ENCODE peak calls at places on chromosome 20, in four cellular contexts. K, P, L and Y are unnamed samples. For H3K4me1 and H3K27me3, the result is how much of the 10 kb centered on the place peaks cover.

GRCh38 chr20:199996-200395 is 10.5 kb upstream of the DEFB128 start:
- DNase-seq in K (peak), P (no peak), L (no peak), Y (no peak)

GRCh38 chr20:44586289-44586911 is 4.0 kb downstream of the PKIG start:
- DNase-seq in K (no peak), P (peak), L (no peak), Y (no peak)

GRCh38 chr20:23889775-23890187 is 10.2 kb upstream of the CST5 start:
- DNase-seq in K (peak), P (no peak), L (peak), Y (peak)

GRCh38 chr20:51024761-51025160 is 1.9 kb upstream of the KCNG1 start:
- DNase-seq in K (no peak), P (no peak), L (no peak), Y (no peak)

GRCh38 chr20:41454250-41454649 is 87.6 kb upstream of the EMILIN3 start:
- DNase-seq in K (no peak), P (no peak), L (no peak), Y (no peak)

GRCh38 chr20:58749098-58749766 is 56.6 kb downstream of the NPEPL1 start:
- DNase-seq in K (no peak), P (no peak), L (no peak), Y (no peak)

GRCh38 chr20:44089987-44090674 is 96.9 kb downstream of the JPH2 start:
- DNase-seq in K (peak), P (no peak), L (peak), Y (no peak)

GRCh38 chr20:50607436-50607835 is 83.9 kb downstream of the RIPOR3 start:
- DNase-seq in K (no peak), P (no peak), L (no peak), Y (no peak)

GRCh38 chr20:24773168-24773567 is 175.9 kb upstream of the CST7 start:
- DNase-seq in K (no peak), P (no peak), L (no peak), Y (no peak)

GRCh38 chr20:57294558-57294957 is 28.1 kb upstream of the BMP7 start:
- DNase-seq in K (no peak), P (no peak), L (no peak), Y (no peak)

GRCh38 chr20:56414842-56415765 is 3.0 kb downstream of the CASS4 start:
- DNase-seq in K (peak), P (no peak), L (peak), Y (peak)

GRCh38 chr20:21105429-21106170 is 558 bp downstream of the LINC00237 start:
- DNase-seq in K (no peak), P (no peak), L (peak), Y (no peak)

GRCh38 chr20:35773154-35773751 is 1.4 kb downstream of the PHF20 start:
- DNase-seq in K (peak), P (peak), L (peak), Y (peak)

GRCh38 chr20:8005033-8005432 is 14.5 kb downstream of the TMX4 start:
- DNase-seq in K (no peak), P (no peak), L (no peak), Y (no peak)

GRCh38 chr20:50859161-50859560 is 64.3 kb downstream of the BCAS4 start:
- DNase-seq in K (no peak), P (no peak), L (no peak), Y (no peak)

GRCh38 chr20:19726126-19726525 is 31.9 kb upstream of the RIN2 start:
- DNase-seq in K (peak), P (no peak), L (peak), Y (no peak)

GRCh38 chr20:17498181-17498580 is 33.0 kb downstream of the BFSP1 start:
- DNase-seq in K (peak), P (no peak), L (no peak), Y (no peak)

GRCh38 chr20:21436186-21436585 is 38.9 kb upstream of the NKX2-4 start:
- DNase-seq in K (peak), P (no peak), L (peak), Y (no peak)

GRCh38 chr20:32789896-32790750 is 27.9 kb downstream of the DNMT3B start:
- DNase-seq in K (peak), P (peak), L (peak), Y (peak)

GRCh38 chr20:48212806-48213509 is 427.7 kb upstream of the SULF2 start:
- DNase-seq in K (no peak), P (no peak), L (no peak), Y (no peak)

GRCh38 chr20:17875981-17876385 is 92.6 kb downstream of the SNX5 start:
- DNase-seq in K (no peak), P (no peak), L (no peak), Y (no peak)

GRCh38 chr20:7272512-7272911 is 505.0 kb downstream of the BMP2 start:
- DNase-seq in K (peak), P (no peak), L (no peak), Y (no peak)

GRCh38 chr20:8152183-8152582 is 20.1 kb downstream of the PLCB1 start:
- DNase-seq in K (peak), P (no peak), L (peak), Y (no peak)

GRCh38 chr20:43977252-43977651 is 62.6 kb downstream of the TOX2 start:
- DNase-seq in K (no peak), P (no peak), L (no peak), Y (no peak)

GRCh38 chr20:58903636-58904035 is 51.1 kb downstream of the GNAS start:
- DNase-seq in K (no peak), P (no peak), L (no peak), Y (no peak)

GRCh38 chr20:20360464-20360863 is 7.4 kb upstream of the INSM1 start:
- DNase-seq in K (peak), P (no peak), L (peak), Y (no peak)

GRCh38 chr20:5895626-5896025 is 54.7 kb downstream of the TRMT6 start:
- DNase-seq in K (no peak), P (no peak), L (no peak), Y (no peak)

GRCh38 chr20:33704197-33704924 is 15.7 kb downstream of the PXMP4 start:
- DNase-seq in K (peak), P (no peak), L (no peak), Y (no peak)

GRCh38 chr20:57280221-57280620 is 13.8 kb upstream of the BMP7 start:
- DNase-seq in K (no peak), P (no peak), L (no peak), Y (no peak)

GRCh38 chr20:53208110-53208908 is 236.2 kb downstream of the TSHZ2 start:
- DNase-seq in K (no peak), P (no peak), L (no peak), Y (peak)

GRCh38 chr20:2293486-2293885 is 2.3 kb upstream of the TGM3 start:
- DNase-seq in K (no peak), P (no peak), L (no peak), Y (no peak)

GRCh38 chr20:1933465-1933870 is 38.3 kb downstream of the SIRPA start:
- DNase-seq in K (peak), P (no peak), L (peak), Y (no peak)

GRCh38 chr20:14481863-14482262 is 144.5 kb upstream of the FLRT3 start:
- DNase-seq in K (peak), P (no peak), L (peak), Y (no peak)

GRCh38 chr20:47857142-47857993 is 72.1 kb upstream of the SULF2 start:
- DNase-seq in K (peak), P (no peak), L (no peak), Y (no peak)

GRCh38 chr20:51014797-51015722 is 7.8 kb downstream of the KCNG1 start:
- DNase-seq in K (peak), P (no peak), L (peak), Y (no peak)

GRCh38 chr20:49583669-49584417 is 15.9 kb upstream of the PTGIS start:
- DNase-seq in K (peak), P (no peak), L (peak), Y (no peak)

GRCh38 chr20:49581482-49581881 is 13.5 kb upstream of the PTGIS start:
- DNase-seq in K (no peak), P (no peak), L (no peak), Y (no peak)

GRCh38 chr20:49584418-49585382 is 16.8 kb upstream of the PTGIS start:
- DNase-seq in K (peak), P (no peak), L (peak), Y (no peak)

GRCh38 chr20:49582413-49583334 is 14.7 kb upstream of the PTGIS start:
- DNase-seq in K (no peak), P (no peak), L (no peak), Y (no peak)

DNA sequence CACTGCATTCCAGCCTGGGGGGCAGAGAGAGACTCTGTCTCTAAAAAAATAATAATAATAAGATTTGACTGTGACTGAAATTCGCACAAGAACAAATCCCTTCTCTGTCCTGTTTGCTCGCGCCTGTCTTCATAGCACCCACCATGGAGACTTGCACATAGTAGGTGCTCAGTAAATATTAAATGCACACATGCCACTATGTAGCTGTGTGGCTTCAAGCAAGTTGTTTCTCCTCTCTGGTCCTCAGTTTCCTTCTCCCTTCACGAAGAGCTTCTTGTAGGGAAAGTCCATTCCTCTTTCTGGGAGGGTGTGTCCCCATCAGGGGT is 15.4 kb upstream of the PTGIS start:
- DNase-seq in K (no peak), P (no peak), L (no peak), Y (no peak)
- H3K4me1 ChIP-seq in K (half or more), P (under half), L (half or more), Y (under half)

GRCh38 chr20:63451821-63452220 is 20.6 kb downstream of the KCNQ2 start:
- DNase-seq in K (no peak), P (no peak), L (no peak), Y (no peak)
- H3K27me3 ChIP-seq in K (under half), P (under half), L (under half), Y (under half)

DNA sequence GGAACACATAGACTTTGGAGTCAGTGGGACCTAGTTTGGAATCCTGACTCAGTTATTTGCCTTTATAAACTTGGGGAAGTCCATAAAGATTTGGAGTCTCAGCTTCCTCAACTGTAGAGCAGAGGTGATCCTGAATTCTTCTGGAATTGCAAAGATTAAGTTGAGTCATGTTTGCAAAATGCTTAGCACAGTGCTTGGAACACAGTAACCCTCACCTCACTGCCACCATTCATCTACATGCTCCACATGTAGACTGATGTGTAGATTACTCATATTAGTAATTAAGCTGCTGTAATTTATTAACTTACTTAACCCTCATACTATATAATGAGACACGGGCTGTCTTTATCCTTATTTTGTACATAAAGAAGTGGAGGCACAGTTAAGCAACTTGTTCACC is 61.4 kb downstream of the LAMP5 start:
- DNase-seq in K (no peak), P (no peak), L (no peak), Y (no peak)
- H3K4me1 ChIP-seq in K (under half), P (under half), L (under half), Y (under half)

GRCh38 chr20:38649275-38649891 is 47.8 kb downstream of the ARHGAP40 start:
- DNase-seq in K (peak), P (no peak), L (peak), Y (no peak)

GRCh38 chr20:38651154-38651553 is 49.5 kb downstream of the ARHGAP40 start:
- DNase-seq in K (no peak), P (no peak), L (no peak), Y (no peak)

GRCh38 chr20:38652995-38653394 is 51.4 kb downstream of the ARHGAP40 start:
- DNase-seq in K (no peak), P (no peak), L (no peak), Y (no peak)

GRCh38 chr20:38650010-38650409 is 48.4 kb downstream of the ARHGAP40 start:
- DNase-seq in K (no peak), P (no peak), L (no peak), Y (no peak)

DNA sequence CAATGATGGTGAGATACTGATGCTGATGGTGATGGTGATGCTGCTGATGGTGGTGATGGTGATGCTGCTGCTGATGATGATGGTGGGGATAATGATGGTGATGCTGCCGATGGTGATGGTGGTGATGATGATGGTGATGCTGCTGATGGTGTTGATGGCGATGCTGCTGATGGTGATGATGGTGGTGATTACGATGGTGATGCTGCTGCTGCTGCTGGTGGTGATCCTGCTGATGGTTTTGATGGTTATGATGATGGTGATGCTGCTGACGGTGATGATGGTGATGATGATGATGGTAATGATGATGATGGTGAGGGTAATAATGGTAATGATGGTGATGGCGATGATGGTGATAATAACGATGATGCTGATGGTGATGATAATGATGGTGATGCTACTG is 50.0 kb downstream of the ARHGAP40 start:
- DNase-seq in K (no peak), P (no peak), L (no peak), Y (no peak)
- H3K27me3 ChIP-seq in K (under half), P (under half), L (half or more), Y (under half)

DNA sequence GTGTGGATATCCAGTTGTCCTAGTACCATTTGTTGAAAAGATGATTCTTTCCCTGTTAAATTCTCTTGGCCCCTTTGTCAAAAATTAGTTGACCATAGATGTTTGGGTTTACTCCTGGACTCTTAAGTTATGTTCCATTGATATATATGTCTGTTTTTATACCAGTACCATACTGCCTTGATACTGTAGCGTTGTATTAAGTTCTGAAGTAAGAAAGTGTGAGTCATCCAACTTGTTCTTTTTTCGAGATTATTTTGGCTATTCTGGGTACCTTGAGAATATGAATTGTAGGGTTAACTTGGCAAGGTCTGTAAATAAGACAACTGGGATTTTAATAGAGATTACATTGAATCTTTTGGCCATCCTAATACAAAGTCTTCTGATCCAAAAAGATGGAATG is 26.5 kb downstream of the PANK2 start:
- DNase-seq in K (no peak), P (no peak), L (no peak), Y (no peak)
- H3K4me1 ChIP-seq in K (under half), P (under half), L (under half), Y (under half)

GRCh38 chr20:63240004-63240403 is 4.3 kb downstream of the BIRC7 start:
- DNase-seq in K (no peak), P (no peak), L (no peak), Y (no peak)
- H3K27me3 ChIP-seq in K (under half), P (under half), L (under half), Y (under half)